ENCODE peak calls at places on chromosomes 13 and 19, in seven cellular contexts. G is suprapubic skin, R is PC-3, N is cardiac muscle cell, T is choroid plexus epithelial cell, U is breast epithelium, A is Peyer's patch. X is an unnamed sample.

GRCh38 chr13:23433171-23434153 is at the start of gene SACS:
- DNase-seq in T (peak), G (no peak), R (peak), U (no peak), N (peak), A (no peak), X (peak)

GRCh38 chr13:75226755-75227435 is 255.1 kb downstream of the TBC1D4 start:
- DNase-seq in A (no peak), T (peak), N (peak), G (no peak), U (no peak), R (peak), X (peak)

GRCh38 chr13:30818323-30818960 is 83.1 kb downstream of the ALOX5AP start:
- DNase-seq in T (peak), N (peak), R (no peak), U (no peak), G (no peak), A (no peak), X (peak)

GRCh38 chr19:29855087-29855486 is 43.3 kb downstream of the CCNE1 start:
- DNase-seq in N (no peak), T (no peak), R (no peak), U (no peak), G (no peak), A (no peak), X (no peak)

GRCh38 chr13:42615691-42616090 is 41.7 kb downstream of the TNFSF11 start:
- DNase-seq in A (no peak), N (no peak), T (peak), R (peak), U (no peak), G (no peak), X (peak)

GRCh38 chr19:12792048-12792852 is 964 bp downstream of the JUNB start:
- DNase-seq in U (peak), A (peak), G (no peak), N (peak), R (peak), T (peak), X (peak)

GRCh38 chr19:3250675-3251074 is 26.2 kb downstream of the CELF5 start:
- DNase-seq in G (no peak), A (no peak), T (peak), N (peak), U (no peak), R (peak), X (peak)

GRCh38 chr13:113764793-113765190 is 5.8 kb downstream of the TMEM255B start:
- DNase-seq in R (no peak), N (no peak), T (no peak), A (peak), U (peak), G (peak), X (no peak)

GRCh38 chr13:36275190-36276002 is 22.2 kb downstream of the CCDC169 start:
- DNase-seq in G (no peak), A (no peak), N (peak), T (peak), U (no peak), R (peak), X (peak)

GRCh38 chr19:7871280-7871529 is 3.0 kb downstream of the PRR36 start:
- DNase-seq in A (no peak), R (no peak), U (no peak), N (no peak), T (no peak), G (no peak), X (no peak)

GRCh38 chr19:23075031-23075733 is 41.6 kb upstream of the ZNF730 start:
- DNase-seq in T (peak), R (peak), N (peak), U (no peak), G (peak), A (peak), X (peak)

GRCh38 chr19:8423821-8424223 is 10.7 kb downstream of the MARCHF2 start:
- DNase-seq in G (peak), A (peak), R (peak), N (peak), U (peak), T (peak), X (peak)

GRCh38 chr13:43397110-43397509 is 373.7 kb downstream of the DNAJC15 start:
- DNase-seq in T (peak), G (no peak), N (peak), U (no peak), A (no peak), R (no peak), X (peak)

GRCh38 chr13:96900992-96901391 is 93.3 kb downstream of the OXGR1 start:
- DNase-seq in G (no peak), N (no peak), A (no peak), R (no peak), U (no peak), T (no peak), X (no peak)

GRCh38 chr19:39409886-39410619 is 2.4 kb upstream of the PLEKHG2 start:
- DNase-seq in G (peak), U (no peak), A (peak), R (no peak), N (peak), T (no peak), X (peak)
- TF ChIP-seq CTCF in G (no peak), U (peak), A (no peak), R (no peak), N (peak), T (peak), X (no peak)

DNA sequence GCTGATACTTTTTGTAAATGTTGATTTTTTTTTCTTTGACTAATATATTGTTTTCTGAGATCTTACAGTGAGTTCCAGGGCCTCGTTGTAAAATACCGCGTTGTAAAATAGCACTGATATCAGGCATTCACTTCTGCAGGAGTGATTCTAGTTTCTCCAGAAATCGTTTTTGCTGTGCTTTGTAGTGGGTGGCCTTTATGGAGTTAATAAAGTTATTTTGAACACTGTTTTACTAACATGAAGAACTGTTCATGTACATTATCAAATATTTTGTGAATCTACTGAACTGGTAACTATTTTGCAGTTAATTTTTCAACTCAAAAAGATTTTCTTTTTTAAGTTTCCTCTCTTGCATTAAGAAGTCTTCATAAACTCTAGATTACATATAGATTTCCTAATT is 985 bp upstream of the ZNF266 start:
- DNase-seq in T (no peak), N (no peak), G (no peak), A (no peak), U (no peak), R (no peak), X (no peak)
- H3K4me3 ChIP-seq in T (no peak), N (peak), G (no peak), A (no peak), U (peak), R (peak), X (no peak)

DNA sequence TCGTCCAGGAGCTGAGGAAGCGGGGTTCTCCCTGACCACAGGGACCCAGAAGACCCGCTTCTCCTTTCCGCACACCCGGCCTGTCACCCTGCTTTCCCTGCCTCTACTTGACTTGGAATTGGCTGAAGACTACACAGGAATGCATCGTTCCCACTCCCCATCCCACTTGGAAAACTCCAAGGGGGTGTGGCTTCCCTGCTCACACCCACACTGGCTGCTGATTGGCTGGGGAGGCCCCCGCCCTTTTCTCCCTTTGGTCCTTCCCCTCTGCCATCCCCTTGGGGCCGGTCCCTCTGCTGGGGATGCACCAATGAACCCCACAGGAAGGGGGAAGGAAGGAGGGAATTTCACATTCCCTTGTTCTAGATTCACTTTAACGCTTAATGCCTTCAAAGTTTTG is 18.9 kb downstream of the VASP start:
- DNase-seq in U (no peak), T (peak), N (peak), A (peak), R (peak), G (no peak), X (peak)
- TF ChIP-seq CTCF in U (no peak), T (no peak), N (no peak), A (no peak), R (no peak), G (no peak), X (no peak)

GRCh38 chr13:33280923-33281322 is 4.6 kb downstream of the STARD13 start:
- DNase-seq in A (no peak), R (no peak), G (no peak), T (peak), N (no peak), U (no peak), X (no peak)

GRCh38 chr13:33284016-33284415 is 1.5 kb downstream of the STARD13 start:
- DNase-seq in A (no peak), U (no peak), N (peak), G (no peak), R (no peak), T (peak), X (peak)

GRCh38 chr13:33280550-33280905 is 5.0 kb downstream of the STARD13 start:
- DNase-seq in G (no peak), T (no peak), R (no peak), A (no peak), N (no peak), U (no peak), X (no peak)

GRCh38 chr13:33283195-33283910 is 2.2 kb downstream of the STARD13 start:
- DNase-seq in T (no peak), N (no peak), G (no peak), U (no peak), A (no peak), R (no peak), X (peak)

DNA sequence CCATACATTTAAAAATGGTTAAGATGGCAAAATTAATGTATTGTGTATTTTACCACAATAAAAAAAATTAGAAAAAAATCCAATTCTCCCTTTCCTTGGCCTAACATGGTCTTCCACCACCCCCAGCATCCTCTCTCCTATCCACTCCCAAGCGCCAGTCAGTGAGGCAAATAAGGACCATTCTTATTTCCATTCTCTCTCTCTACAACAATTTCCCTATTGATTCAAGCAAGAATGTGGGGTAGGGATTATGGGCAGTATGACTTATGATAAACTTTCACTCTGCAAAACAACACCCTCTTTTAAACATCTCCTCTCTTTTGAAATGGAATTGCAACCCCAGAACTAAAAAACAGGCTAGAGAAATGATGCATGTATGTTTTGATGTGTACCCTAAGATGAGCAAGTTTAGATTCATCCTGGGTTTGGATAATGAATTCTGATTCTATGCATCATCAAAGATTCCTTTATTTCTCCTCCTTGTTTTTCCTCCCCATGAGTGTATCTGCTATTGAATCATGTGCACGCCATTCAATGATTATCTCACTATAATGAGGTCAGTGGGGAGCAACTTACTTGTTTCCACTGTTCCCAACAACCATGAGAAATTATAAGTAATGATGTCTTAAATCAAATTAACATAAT is 3.5 kb downstream of the STARD13 start:
- DNase-seq in G (no peak), A (no peak), N (no peak), T (peak), R (peak), U (no peak), X (peak)
- H3K4me3 ChIP-seq in G (no peak), A (no peak), N (no peak), T (peak), R (peak), U (peak), X (peak)

X was measured in cardiac fibroblast.